ENCODE peak calls at places on chromosomes 3 and 15, in eight cellular contexts. Y is BE2C; E is transverse colon; Q is fibroblast of pulmonary artery; F is CD8-positive, alpha-beta memory T cell; K is right cardiac atrium; V is cardiac muscle cell; P is body of pancreas. G is an unnamed sample.

GRCh38 chr15:28022961-28023360 is 76.2 kb downstream of the OCA2 start:
- DNase-seq in K (no peak), Y (no peak), F (no peak), Q (no peak), V (no peak), P (no peak), E (no peak), G (no peak)

GRCh38 chr3:71251156-71251775 is 332.3 kb downstream of the FOXP1 start:
- DNase-seq in E (no peak), K (no peak), F (no peak), Y (no peak), P (no peak), Q (peak; percentile 97), V (peak; percentile 96), G (no peak)

GRCh38 chr3:179981646-179982045 is 55.1 kb downstream of the PEX5L start:
- DNase-seq in F (no peak), K (no peak), Q (no peak), P (no peak), E (no peak), V (no peak), Y (no peak), G (no peak)

GRCh38 chr3:58631742-58632141 is 34.8 kb downstream of the FAM3D start:
- DNase-seq in E (no peak), P (no peak), F (no peak), Y (no peak), Q (no peak), V (no peak), K (no peak), G (no peak)

GRCh38 chr15:67137951-67138935 is 72.8 kb downstream of the SMAD3 start:
- DNase-seq in Q (no peak), K (peak; percentile 28), P (no peak), E (no peak), F (no peak), Y (no peak), V (no peak), G (no peak)

GRCh38 chr3:134087046-134087974 is 57.6 kb upstream of the SLCO2A1 start:
- DNase-seq in K (no peak), F (no peak), E (no peak), P (no peak), Y (no peak), Q (no peak), V (peak; percentile 19), G (no peak)

GRCh38 chr3:193744048-193744821 is 151.2 kb downstream of the OPA1 start:
- DNase-seq in V (peak; percentile 15), Y (no peak), Q (no peak), K (no peak), P (peak; percentile 71), F (no peak), E (no peak), G (no peak)

GRCh38 chr3:37812497-37812896 is 49.2 kb upstream of the CTDSPL start:
- DNase-seq in Y (no peak), K (peak; percentile 65), P (no peak), E (no peak), F (no peak), V (peak; percentile 62), Q (peak; percentile 32), G (no peak)

GRCh38 chr3:172622916-172623700 is 87.8 kb downstream of the NCEH1 start:
- DNase-seq in F (peak; percentile 15), Q (peak; percentile 78), K (no peak), V (peak; percentile 70), E (peak; percentile 29), P (peak; percentile 38), Y (peak; percentile 32), G (peak; percentile 64)

GRCh38 chr15:39191871-39192281 is 389.0 kb upstream of the THBS1 start:
- DNase-seq in K (no peak), Q (peak; percentile 68), V (peak; percentile 50), P (no peak), Y (no peak), F (no peak), E (no peak), G (no peak)

GRCh38 chr3:47515864-47516319 is 2.4 kb upstream of the ELP6 start:
- DNase-seq in E (no peak), V (no peak), Y (no peak), F (no peak), P (no peak), K (no peak), Q (no peak), G (no peak)

GRCh38 chr15:47685141-47685870 is 32.0 kb upstream of the SEMA6D start:
- DNase-seq in V (no peak), Q (no peak), E (no peak), P (no peak), K (no peak), Y (no peak), F (no peak), G (no peak)

GRCh38 chr3:123344941-123345594 is 103.8 kb downstream of the ADCY5 start:
- DNase-seq in E (no peak), P (no peak), Q (no peak), Y (no peak), V (no peak), K (no peak), F (no peak), G (peak; percentile 42)

GRCh38 chr15:31016446-31016915 is 25.1 kb upstream of the MTMR10 start:
- DNase-seq in Y (no peak), V (peak; percentile 49), K (no peak), Q (peak; percentile 55), E (no peak), F (no peak), P (no peak), G (no peak)

GRCh38 chr3:108088697-108089096 is 2.1 kb downstream of the CD47 start:
- DNase-seq in Y (no peak), V (peak; percentile 17), Q (no peak), E (no peak), K (no peak), F (peak; percentile 37), P (no peak), G (no peak)
- H3K4me3 ChIP-seq in Y (peak overlapping the region; percentile 95), V (no peak overlapping the region), Q (peak overlapping the region; percentile 89), E (no peak overlapping the region), K (peak overlapping the region; percentile 81), F (peak overlapping the region; percentile 76), P (no peak overlapping the region), G (no peak overlapping the region)

DNA sequence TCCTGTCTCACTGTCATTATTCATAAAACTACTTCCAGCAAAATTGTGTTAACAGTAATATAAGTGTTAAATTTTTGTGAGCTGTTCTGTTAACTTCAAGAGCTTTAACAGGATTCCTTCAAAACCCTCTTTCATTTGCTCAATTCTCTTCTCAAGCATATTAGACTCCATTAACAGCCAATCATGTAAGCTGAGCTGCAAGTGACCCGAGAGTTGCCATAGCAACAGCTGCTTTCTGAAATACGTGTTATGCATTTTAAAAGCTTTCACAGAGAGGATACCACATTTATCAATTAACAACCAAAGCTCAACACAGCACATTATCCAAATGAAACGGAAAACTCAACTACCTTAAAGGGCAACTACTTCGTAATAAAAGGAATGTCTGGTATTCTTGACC is 92.9 kb downstream of the STAG1 start:
- DNase-seq in Y (no peak), F (no peak), E (no peak), Q (peak; percentile 74), K (no peak), P (peak; percentile 31), V (peak; percentile 78), G (peak; percentile 69)
- H3K4me3 ChIP-seq in Y (no peak overlapping the region), F (no peak overlapping the region), E (no peak overlapping the region), Q (no peak overlapping the region), K (no peak overlapping the region), P (no peak overlapping the region), V (no peak overlapping the region), G (no peak overlapping the region)

GRCh38 chr15:68992696-68993095 is 21.8 kb upstream of the NOX5 start:
- DNase-seq in K (no peak), Q (no peak), Y (no peak), E (no peak), F (no peak), V (no peak), P (no peak), G (no peak)
- H3K4me3 ChIP-seq in K (no peak overlapping the region), Q (no peak overlapping the region), Y (no peak overlapping the region), E (no peak overlapping the region), F (no peak overlapping the region), V (no peak overlapping the region), P (no peak overlapping the region), G (no peak overlapping the region)

GRCh38 chr3:197491923-197492664 is 63.7 kb downstream of the BDH1 start:
- DNase-seq in K (no peak), Y (no peak), F (no peak), P (no peak), Q (no peak), V (no peak), E (no peak), G (no peak)

GRCh38 chr3:197493049-197493448 is 62.7 kb downstream of the BDH1 start:
- DNase-seq in K (no peak), P (no peak), E (no peak), V (no peak), F (no peak), Q (no peak), Y (no peak), G (no peak)

GRCh38 chr3:197490098-197490497 is 65.7 kb downstream of the BDH1 start:
- DNase-seq in E (no peak), V (peak; percentile 63), P (no peak), Y (no peak), F (no peak), K (no peak), Q (peak; percentile 75), G (no peak)

GRCh38 chr3:197491478-197491877 is 64.3 kb downstream of the BDH1 start:
- DNase-seq in Q (no peak), E (no peak), Y (no peak), P (no peak), F (no peak), K (no peak), V (no peak), G (no peak)

GRCh38 chr3:197490659-197491058 is 65.1 kb downstream of the BDH1 start:
- DNase-seq in Y (no peak), P (no peak), Q (no peak), V (no peak), K (no peak), E (no peak), F (no peak), G (no peak)
- H3K4me3 ChIP-seq in Y (no peak overlapping the region), P (no peak overlapping the region), Q (no peak overlapping the region), V (no peak overlapping the region), K (no peak overlapping the region), E (no peak overlapping the region), F (no peak overlapping the region), G (no peak overlapping the region)